ENCODE peak calls at places on chromosomes 3 and 15, in six cellular contexts. V is sigmoid colon; N is brain microvascular endothelial cell; G is Peyer's patch; R is activated CD8-positive, alpha-beta T cell treated with anti-CD3 and anti-CD28 coated beads for 36 hours; Y is tibial nerve. F is an unnamed sample.

GRCh38 chr15:74845208-74845568 is 2.2 kb upstream of the ULK3 start:
- DNase-seq in V (no peak), N (no peak), G (peak), R (peak), Y (no peak), F (no peak)

GRCh38 chr15:64828985-64829384 is 3.5 kb upstream of the PIF1 start:
- DNase-seq in V (no peak), N (no peak), G (no peak), R (no peak), Y (no peak), F (no peak)

GRCh38 chr3:115659253-115659652 is 35.9 kb downstream of the GAP43 start:
- DNase-seq in V (no peak), N (no peak), G (no peak), R (peak), Y (no peak), F (no peak)

GRCh38 chr3:148861277-148861869 is 3.7 kb upstream of the CPA3 start:
- DNase-seq in V (no peak), N (no peak), G (no peak), R (no peak), Y (no peak), F (no peak)

GRCh38 chr3:23051240-23052140 is 151.6 kb upstream of the UBE2E2 start:
- DNase-seq in V (no peak), N (no peak), G (no peak), R (no peak), Y (no peak), F (no peak)

GRCh38 chr3:188947983-188948657 is 223.7 kb upstream of the TPRG1 start:
- DNase-seq in V (peak), N (peak), G (peak), R (no peak), Y (peak), F (no peak)

GRCh38 chr3:107800705-107801104 is 277.9 kb downstream of the BBX start:
- DNase-seq in V (no peak), N (no peak), G (no peak), R (no peak), Y (no peak), F (no peak)

GRCh38 chr3:194301730-194302129 is 49.4 kb downstream of the CPN2 start:
- DNase-seq in V (peak), N (no peak), G (no peak), R (no peak), Y (no peak), F (no peak)

GRCh38 chr3:114241259-114241658 is 3.9 kb upstream of the ZNF80 start:
- DNase-seq in V (no peak), N (no peak), G (no peak), R (no peak), Y (no peak), F (no peak)

GRCh38 chr3:160183375-160184076 is 41.7 kb upstream of the C3orf80 start:
- DNase-seq in V (no peak), N (no peak), G (no peak), R (no peak), Y (no peak), F (no peak)

GRCh38 chr3:32460031-32460749 is 42.5 kb downstream of the CMTM6 start:
- DNase-seq in V (no peak), N (no peak), G (peak), R (peak), Y (no peak), F (no peak)

GRCh38 chr3:159322322-159322939 is 520.6 kb downstream of the MFSD1 start:
- DNase-seq in V (no peak), N (peak), G (no peak), R (peak), Y (no peak), F (no peak)

GRCh38 chr3:48614044-48614443 is 4.6 kb upstream of the UQCRC1 start:
- DNase-seq in V (no peak), N (peak), G (no peak), R (peak), Y (no peak), F (no peak)

GRCh38 chr3:149340310-149340933 is 7.0 kb upstream of the TM4SF18 start:
- DNase-seq in V (no peak), N (no peak), G (no peak), R (no peak), Y (peak), F (no peak)

GRCh38 chr3:242986-243706 is 46.6 kb downstream of the CHL1 start:
- DNase-seq in V (no peak), N (no peak), G (no peak), R (no peak), Y (no peak), F (no peak)

GRCh38 chr15:39919740-39920509 is at the start of gene GPR176:
- DNase-seq in V (peak), N (peak), G (no peak), R (peak), Y (peak), F (peak)

GRCh38 chr3:130839815-130840214 is 54.1 kb upstream of the ATP2C1 start:
- DNase-seq in V (no peak), N (no peak), G (peak), R (no peak), Y (no peak), F (no peak)

GRCh38 chr3:141449424-141449823 is 37.4 kb upstream of the RASA2 start:
- DNase-seq in V (no peak), N (no peak), G (no peak), R (no peak), Y (no peak), F (no peak)

GRCh38 chr3:139534444-139534812 is 5.1 kb downstream of the RBP1 start:
- DNase-seq in V (peak), N (peak), G (no peak), R (no peak), Y (peak), F (no peak)

GRCh38 chr3:195153121-195153520 is 117.8 kb downstream of the XXYLT1 start:
- DNase-seq in V (peak), N (no peak), G (no peak), R (no peak), Y (no peak), F (no peak)

GRCh38 chr3:87227835-87228144 is 681 bp downstream of the CHMP2B start:
- DNase-seq in V (no peak), N (no peak), G (no peak), R (no peak), Y (no peak), F (no peak)

GRCh38 chr3:59257506-59257905 is 207.7 kb upstream of the CFAP20DC start:
- DNase-seq in V (no peak), N (no peak), G (no peak), R (no peak), Y (no peak), F (no peak)

GRCh38 chr3:152636651-152637050 is 198.3 kb upstream of the P2RY1 start:
- DNase-seq in V (no peak), N (no peak), G (no peak), R (no peak), Y (no peak), F (no peak)

GRCh38 chr3:140771030-140771677 is 93.3 kb downstream of the TRIM42 start:
- DNase-seq in V (no peak), N (no peak), G (no peak), R (no peak), Y (no peak), F (no peak)

GRCh38 chr15:69403611-69404010 is 10.5 kb upstream of the KIF23 start:
- DNase-seq in V (no peak), N (peak), G (no peak), R (no peak), Y (no peak), F (no peak)

GRCh38 chr3:27146786-27147185 is 222.4 kb downstream of the NEK10 start:
- DNase-seq in V (no peak), N (no peak), G (no peak), R (no peak), Y (no peak), F (no peak)

GRCh38 chr15:35003928-35004327 is 15.8 kb upstream of the ZNF770 start:
- DNase-seq in V (no peak), N (no peak), G (no peak), R (no peak), Y (no peak), F (no peak)

GRCh38 chr15:42732095-42732827 is 4.7 kb downstream of the CDAN1 start:
- DNase-seq in V (no peak), N (no peak), G (no peak), R (no peak), Y (no peak), F (no peak)

GRCh38 chr15:73322665-73323373 is 45.9 kb downstream of the HCN4 start:
- DNase-seq in V (peak), N (no peak), G (no peak), R (no peak), Y (no peak), F (no peak)

GRCh38 chr3:186259612-186260383 is 102.2 kb downstream of the DGKG start:
- DNase-seq in V (peak), N (peak), G (peak), R (peak), Y (peak), F (peak)

GRCh38 chr15:68316061-68316804 is 38.7 kb downstream of the FEM1B start:
- DNase-seq in V (peak), N (no peak), G (no peak), R (no peak), Y (no peak), F (no peak)
- TF ChIP-seq CTCF in V (no peak), N (peak), G (no peak), R (no peak), Y (no peak), F (peak)

GRCh38 chr3:123015596-123015995 is 12.0 kb downstream of the SEMA5B start:
- DNase-seq in V (no peak), N (no peak), G (no peak), R (no peak), Y (no peak), F (no peak)
- TF ChIP-seq CTCF in V (no peak), N (peak), G (no peak), R (no peak), Y (no peak), F (peak)

GRCh38 chr15:30043211-30043655 is 39.5 kb upstream of the GOLGA8J start:
- DNase-seq in V (no peak), N (no peak), G (no peak), R (no peak), Y (no peak), F (no peak)
- TF ChIP-seq CTCF in V (no peak), N (no peak), G (no peak), R (no peak), Y (peak), F (no peak)

GRCh38 chr3:151285940-151286339 is 7.6 kb upstream of the P2RY14 start:
- DNase-seq in V (no peak), N (no peak), G (no peak), R (no peak), Y (no peak), F (no peak)
- TF ChIP-seq CTCF in V (no peak), N (no peak), G (no peak), R (no peak), Y (no peak), F (no peak)

GRCh38 chr3:94062513-94063404 is at the start of the genes DHFR2 and NSUN3:
- DNase-seq in V (peak), N (peak), G (peak), R (peak), Y (peak), F (peak)
- TF ChIP-seq CTCF in V (no peak), N (no peak), G (no peak), R (no peak), Y (no peak), F (no peak)

DNA sequence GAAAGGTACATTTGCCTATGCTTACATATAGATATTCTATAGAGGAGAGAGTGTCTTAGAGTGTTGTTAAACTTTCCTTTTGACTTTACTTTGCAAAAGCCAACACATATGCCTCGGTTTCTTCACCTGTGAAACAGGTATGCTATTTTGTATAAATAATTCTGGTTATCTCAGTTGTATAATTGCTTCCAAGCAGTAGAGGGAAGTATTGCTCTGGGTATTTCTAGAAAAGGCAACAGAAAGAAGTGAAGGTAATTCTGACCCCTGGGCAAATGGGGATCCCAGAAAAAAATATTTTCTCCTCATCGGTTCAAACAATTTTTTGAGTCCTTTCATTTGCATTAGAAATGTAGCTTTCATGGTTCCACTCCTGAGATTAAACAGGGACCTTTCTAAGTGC is 216.5 kb upstream of the SEMA6D start:
- DNase-seq in V (no peak), N (no peak), G (no peak), R (no peak), Y (no peak), F (no peak)
- TF ChIP-seq CTCF in V (no peak), N (no peak), G (no peak), R (no peak), Y (no peak), F (peak)

GRCh38 chr3:53036063-53036619 is 9.7 kb downstream of the SFMBT1 start:
- DNase-seq in V (no peak), N (no peak), G (no peak), R (no peak), Y (no peak), F (no peak)
- TF ChIP-seq CTCF in V (no peak), N (no peak), G (no peak), R (no peak), Y (no peak), F (no peak)

GRCh38 chr15:25852696-25853524 is 10.2 kb downstream of the ATP10A start:
- DNase-seq in V (no peak), N (no peak), G (no peak), R (no peak), Y (no peak), F (no peak)
- TF ChIP-seq CTCF in V (no peak), N (peak), G (no peak), R (no peak), Y (no peak), F (no peak)

F was measured in progenitor cell of endocrine pancreas.